ENCODE peak calls at places on chromosomes 16 and 17, in ten cellular contexts. Q is T-helper 1 cell, H is NCI-H345, F is HT1080, K is A549, S is EH, D is posterior cingulate gyrus, O is ovary, P is BE2C, M is skeletal muscle cell. I is an unnamed sample.

GRCh38 chr17:80478487-80479245 is 2.3 kb upstream of the NPTX1 start:
- DNase-seq in F (no peak), M (no peak), Q (no peak), O (no peak), K (no peak), D (no peak), P (no peak), H (no peak), S (no peak), I (no peak)

GRCh38 chr17:51423421-51424160 is 163.2 kb downstream of the UTP18 start:
- DNase-seq in H (no peak), F (peak; percentile 46), P (no peak), O (no peak), S (no peak), D (no peak), K (peak; percentile 39), Q (no peak), M (no peak), I (no peak)

GRCh38 chr17:82442643-82443464 is 7.7 kb downstream of the CYBC1 start:
- DNase-seq in P (no peak), M (no peak), S (no peak), K (no peak), D (no peak), O (no peak), Q (no peak), F (no peak), H (no peak), I (no peak)

GRCh38 chr17:76772842-76773521 is 35.1 kb downstream of the MFSD11 start:
- DNase-seq in P (peak; percentile 74), M (peak; percentile 52), H (no peak), K (no peak), D (no peak), O (no peak), S (peak; percentile 93), Q (peak; percentile 46), F (peak; percentile 92), I (no peak)

GRCh38 chr17:46822388-46822921 is 4.0 kb upstream of the WNT3 start:
- DNase-seq in D (no peak), P (no peak), M (no peak), K (peak; percentile 45), H (no peak), F (no peak), O (no peak), Q (no peak), S (no peak), I (no peak)

GRCh38 chr16:81461756-81462155 is 17.1 kb downstream of the CMIP start:
- DNase-seq in M (no peak), O (no peak), H (no peak), P (no peak), F (no peak), K (no peak), Q (no peak), D (no peak), S (no peak), I (no peak)

GRCh38 chr16:46747777-46748651 is at the start of gene MYLK3:
- DNase-seq in S (peak; percentile 42), F (no peak), Q (no peak), M (no peak), O (no peak), P (no peak), H (no peak), K (no peak), D (no peak), I (no peak)

GRCh38 chr17:39792523-39793221 is 54.9 kb downstream of the GRB7 start:
- DNase-seq in K (no peak), O (no peak), F (no peak), P (no peak), D (no peak), M (no peak), H (no peak), S (no peak), Q (no peak), I (no peak)

GRCh38 chr16:46689492-46690280 is at the start of gene ORC6:
- DNase-seq in H (peak; percentile 94), F (peak; percentile 92), Q (peak; percentile 98), K (peak; percentile 87), O (peak; percentile 96), M (peak; percentile 81), D (peak; percentile 97), P (peak; percentile 99), S (peak; percentile 96), I (peak; percentile 97)

GRCh38 chr16:9438991-9439390 is 347.5 kb downstream of the HAPSTR1 start:
- DNase-seq in M (no peak), O (no peak), F (no peak), D (no peak), S (no peak), K (no peak), Q (no peak), H (no peak), P (no peak), I (no peak)

GRCh38 chr16:84144859-84145639 is at the start of the genes DNAAF1 and HSDL1:
- DNase-seq in H (peak; percentile 82), P (peak; percentile 94), M (peak; percentile 27), D (peak; percentile 95), Q (peak; percentile 91), O (peak; percentile 96), K (peak; percentile 87), F (peak; percentile 76), S (peak; percentile 84), I (peak; percentile 78)

GRCh38 chr17:731943-732787 is at the start of gene TLCD3A:
- DNase-seq in S (peak; percentile 75), D (peak; percentile 55), Q (peak; percentile 25), H (peak; percentile 36), P (peak; percentile 67), O (peak; percentile 82), F (peak; percentile 15), K (peak; percentile 82), M (no peak), I (peak; percentile 45)

GRCh38 chr17:63934391-63935112 is 2.4 kb upstream of the CD79B start:
- DNase-seq in Q (no peak), D (no peak), P (no peak), M (no peak), F (no peak), K (no peak), O (no peak), S (no peak), H (no peak), I (no peak)

GRCh38 chr16:84482001-84482891 is 22.2 kb downstream of the MEAK7 start:
- DNase-seq in H (no peak), K (no peak), S (peak; percentile 12), P (no peak), O (no peak), Q (no peak), F (no peak), D (no peak), M (no peak), I (no peak)

GRCh38 chr17:77316191-77316641 is 175.4 kb downstream of the SEC14L1 start:
- DNase-seq in P (no peak), S (peak; percentile 53), Q (no peak), H (no peak), F (peak; percentile 78), M (no peak), K (no peak), O (peak; percentile 83), D (no peak), I (peak; percentile 78)

GRCh38 chr16:89729293-89729692 is 8.0 kb downstream of the ZNF276 start:
- DNase-seq in H (no peak), K (no peak), Q (no peak), M (no peak), D (no peak), S (no peak), O (no peak), F (no peak), P (no peak), I (no peak)

GRCh38 chr16:10564591-10564990 is 15.8 kb downstream of the EMP2 start:
- DNase-seq in M (no peak), S (no peak), O (no peak), H (no peak), P (no peak), F (no peak), D (no peak), Q (no peak), K (no peak), I (no peak)

GRCh38 chr16:81451753-81452680 is 7.4 kb downstream of the CMIP start:
- DNase-seq in P (no peak), K (no peak), O (no peak), Q (no peak), H (no peak), S (no peak), D (peak; percentile 48), M (no peak), F (no peak), I (peak; percentile 32)

GRCh38 chr17:48603959-48604769 is 622 bp downstream of the HOXB6 start:
- DNase-seq in D (no peak), K (peak; percentile 96), Q (no peak), F (peak; percentile 84), M (no peak), H (no peak), O (no peak), P (no peak), S (no peak), I (no peak)

GRCh38 chr16:56645311-56645710 is 6.4 kb upstream of the MT1B start:
- DNase-seq in F (no peak), S (no peak), P (no peak), K (no peak), D (no peak), O (no peak), M (no peak), Q (no peak), H (no peak), I (no peak)

GRCh38 chr16:11297492-11298142 is 16.5 kb upstream of the PRM1 start:
- DNase-seq in D (peak; percentile 70), M (no peak), O (peak; percentile 70), P (peak; percentile 71), S (peak; percentile 63), Q (peak; percentile 38), F (peak; percentile 47), K (no peak), H (peak; percentile 80), I (peak; percentile 67)

GRCh38 chr16:30647274-30647571 is 3.5 kb upstream of the PRR14 start:
- DNase-seq in H (no peak), F (no peak), Q (no peak), P (no peak), M (no peak), K (no peak), D (no peak), O (no peak), S (no peak), I (no peak)

GRCh38 chr16:67236551-67237395 is 9.8 kb downstream of the TMEM208 start:
- DNase-seq in F (peak; percentile 36), S (peak; percentile 68), D (no peak), P (peak; percentile 94), Q (peak; percentile 72), K (peak; percentile 75), O (peak; percentile 55), H (peak; percentile 4), M (no peak), I (peak; percentile 43)

I was measured in gastrocnemius medialis.